ENCODE peak calls at places on chromosome 14, in four cellular contexts. O is lower lobe of right lung, L is fibroblast of lung, R is prostate gland. S is an unnamed sample. For H3K36me3, the result is how much of the 10 kb centered on the place peaks cover.

GRCh38 chr14:95046711-95047681 is 110.3 kb downstream of the DICER1 start:
- DNase-seq in O (no peak), L (peak), R (peak), S (peak)

GRCh38 chr14:32601908-32602307 is 272.8 kb downstream of the AKAP6 start:
- DNase-seq in R (no peak), O (no peak), L (no peak), S (no peak)

GRCh38 chr14:67766035-67766680 is 50.2 kb downstream of the ZFYVE26 start:
- DNase-seq in R (no peak), L (no peak), O (peak), S (peak)

GRCh38 chr14:100641274-100641860 is 54.1 kb upstream of the BEGAIN start:
- DNase-seq in R (no peak), O (no peak), L (no peak), S (no peak)

GRCh38 chr14:67432088-67432564 is 20.2 kb upstream of the PLEK2 start:
- DNase-seq in O (no peak), L (no peak), R (no peak), S (no peak)

GRCh38 chr14:22767323-22767589 is 768 bp downstream of the OXA1L start:
- DNase-seq in R (no peak), L (no peak), O (no peak), S (no peak)

GRCh38 chr14:101007765-101008164 is 104.2 kb upstream of the RTL1 start:
- DNase-seq in R (no peak), O (no peak), L (no peak), S (no peak)

GRCh38 chr14:29016050-29016900 is 249.7 kb downstream of the FOXG1 start:
- DNase-seq in L (peak), R (no peak), O (peak), S (peak)

GRCh38 chr14:37900582-37900981 is 305.2 kb downstream of the TTC6 start:
- DNase-seq in O (no peak), L (peak), R (no peak), S (no peak)

GRCh38 chr14:88870777-88871176 is 46.3 kb downstream of the TTC8 start:
- DNase-seq in R (no peak), L (no peak), O (no peak), S (peak)

GRCh38 chr14:100114109-100114765 is 45.2 kb downstream of the DEGS2 start:
- DNase-seq in L (no peak), O (no peak), R (no peak), S (no peak)

GRCh38 chr14:95623195-95623594 is 63.0 kb upstream of the TCL1B start:
- DNase-seq in L (no peak), O (no peak), R (no peak), S (no peak)

GRCh38 chr14:31261859-31262739 is 54.5 kb upstream of the HECTD1 start:
- DNase-seq in R (no peak), L (peak), O (peak), S (no peak)

GRCh38 chr14:94043111-94043755 is 17.1 kb downstream of the OTUB2 start:
- DNase-seq in O (no peak), L (peak), R (no peak), S (no peak)

GRCh38 chr14:31401369-31401932 is 18.9 kb downstream of the HEATR5A start:
- DNase-seq in R (no peak), O (no peak), L (no peak), S (no peak)

GRCh38 chr14:32010561-32011188 is 66.4 kb upstream of the ARHGAP5 start:
- DNase-seq in O (no peak), L (peak), R (no peak), S (no peak)

GRCh38 chr14:63163306-63163705 is 40.9 kb upstream of the RHOJ start:
- DNase-seq in O (no peak), R (no peak), L (no peak), S (no peak)

GRCh38 chr14:22509751-22510300 is 79.2 kb downstream of the DAD1 start:
- DNase-seq in L (no peak), O (no peak), R (no peak), S (no peak)

GRCh38 chr14:89635615-89636014 is 218.6 kb upstream of the FOXN3 start:
- DNase-seq in L (peak), R (no peak), O (no peak), S (peak)

GRCh38 chr14:106694638-106695393 is 1168.4 kb downstream of the TMEM121 start:
- DNase-seq in L (no peak), R (no peak), O (peak), S (peak)

GRCh38 chr14:101600336-101600890 is 39.1 kb downstream of the DIO3 start:
- DNase-seq in R (no peak), O (no peak), L (no peak), S (no peak)

GRCh38 chr14:58078471-58078870 is 73.5 kb downstream of the ARMH4 start:
- DNase-seq in L (no peak), O (no peak), R (no peak), S (no peak)

GRCh38 chr14:20427231-20428009 is 8.5 kb downstream of the KLHL33 start:
- DNase-seq in R (no peak), O (no peak), L (peak), S (no peak)

GRCh38 chr14:23481992-23482813 is 12.7 kb downstream of the NGDN start:
- DNase-seq in R (no peak), O (no peak), L (no peak), S (no peak)

GRCh38 chr14:95784137-95784536 is 70.2 kb upstream of the TCL1A start:
- DNase-seq in R (no peak), L (peak), O (no peak), S (no peak)

GRCh38 chr14:82146846-82147245 is 613.2 kb upstream of the SEL1L start:
- DNase-seq in O (no peak), L (no peak), R (no peak), S (no peak)

GRCh38 chr14:60859525-60859924 is 121.4 kb downstream of the TRMT5 start:
- DNase-seq in O (no peak), R (no peak), L (no peak), S (no peak)

GRCh38 chr14:57209561-57209960 is 59.1 kb downstream of the EXOC5 start:
- DNase-seq in L (peak), O (no peak), R (no peak), S (no peak)

GRCh38 chr14:74501135-74501614 is 7.6 kb downstream of the ISCA2 start:
- DNase-seq in O (peak), L (peak), R (peak), S (peak)

GRCh38 chr14:101248840-101249675 is 312.2 kb upstream of the DIO3 start:
- DNase-seq in R (no peak), O (peak), L (no peak), S (no peak)

GRCh38 chr14:91293281-91293680 is 48.8 kb upstream of the GPR68 start:
- DNase-seq in O (peak), R (no peak), L (no peak), S (no peak)
- H3K36me3 ChIP-seq in O (half or more), R (under half), L (under half), S (half or more)

DNA sequence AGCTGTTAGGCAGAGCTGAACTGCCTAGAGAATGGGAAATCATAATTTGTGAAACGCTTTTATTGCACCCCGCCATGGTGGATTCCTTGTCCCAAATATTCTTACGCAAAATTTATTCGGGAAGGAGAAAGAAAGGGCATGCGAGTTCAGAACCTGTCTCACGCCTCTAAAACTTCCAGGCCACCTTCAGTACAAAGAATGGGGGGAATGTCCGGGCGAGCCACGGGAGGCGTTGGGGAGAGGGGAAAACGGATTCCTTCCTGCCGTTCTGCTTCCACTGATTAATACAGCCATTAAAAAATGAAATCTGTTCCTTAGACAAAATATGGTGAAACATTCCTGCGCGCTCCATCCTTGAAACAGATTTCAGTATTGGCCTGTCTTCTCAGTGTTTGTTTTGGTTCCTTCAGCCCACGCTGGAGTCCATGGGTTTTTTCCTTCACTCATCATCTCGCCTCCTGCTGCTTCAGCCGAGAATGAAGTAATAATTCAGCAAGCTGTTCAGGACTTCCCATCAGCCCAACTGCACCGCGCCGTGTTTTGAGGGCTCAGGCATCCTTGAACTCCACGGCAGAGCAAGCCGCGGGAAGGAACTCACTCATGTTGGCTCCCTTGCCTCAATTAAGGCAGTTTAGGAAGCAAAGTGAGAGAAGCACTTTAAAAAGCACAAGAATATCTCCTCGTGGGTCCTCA is 47.7 kb upstream of the CDKN3 start:
- DNase-seq in R (no peak), L (peak), O (no peak), S (peak)
- H3K27ac ChIP-seq in R (peak), L (no peak), O (no peak), S (no peak)

GRCh38 chr14:103741876-103742275 is 26.3 kb downstream of the ZFYVE21 start:
- DNase-seq in L (no peak), O (no peak), R (no peak), S (no peak)
- H3K36me3 ChIP-seq in L (under half), O (half or more), R (under half), S (under half)

DNA sequence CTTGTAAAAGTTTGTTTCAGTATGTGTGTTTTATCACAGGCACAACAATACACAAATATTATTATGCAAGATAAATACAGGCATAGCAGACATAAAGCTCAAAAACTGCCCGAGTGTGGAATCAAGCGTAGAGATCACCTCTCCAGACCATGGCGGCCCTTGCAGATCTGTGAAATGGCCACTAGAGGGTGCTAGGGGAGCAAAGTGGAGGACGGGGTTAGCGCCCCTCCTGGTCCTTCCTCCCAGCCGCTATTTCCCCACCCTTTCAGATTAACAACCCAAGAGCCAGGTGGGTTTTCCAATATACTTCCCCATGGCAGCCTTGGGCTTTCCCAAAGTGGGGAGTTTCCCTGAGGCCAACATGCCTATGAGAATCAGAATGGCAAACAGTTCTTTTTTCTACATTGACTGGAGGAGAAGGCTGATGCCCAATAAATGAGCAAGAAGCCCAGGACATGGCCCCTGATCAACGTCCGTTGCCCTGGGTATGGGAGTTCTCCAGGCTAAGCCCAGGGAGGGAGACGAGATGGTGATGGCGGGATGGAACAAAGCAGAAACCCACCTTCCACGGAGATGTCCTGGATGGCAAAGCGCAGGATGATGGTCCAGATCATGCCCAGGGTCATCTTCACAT is 67.4 kb downstream of the ACTN1 start:
- DNase-seq in L (peak), O (peak), R (peak), S (peak)
- H3K27ac ChIP-seq in L (peak), O (no peak), R (peak), S (no peak)

S was measured in WERI-Rb-1.